ENCODE peak calls at places on chromosomes 3 and 15, in five cellular contexts. One of them, this sample, is unnamed.

GRCh38 chr3:49787182-49787464 is 781 bp upstream of the IP6K1 start:
- DNase-seq in GM13977: no peak
- DNase-seq in foreskin fibroblast: no peak
- DNase-seq in posterior cingulate gyrus: no peak
- DNase-seq in GM20000: peak
- DNase-seq in this sample: no peak

GRCh38 chr15:66023322-66023972 is 154.2 kb downstream of the RAB11A start:
- DNase-seq in posterior cingulate gyrus: peak
- DNase-seq in GM13977: no peak
- DNase-seq in foreskin fibroblast: no peak
- DNase-seq in GM20000: no peak
- DNase-seq in this sample: no peak

GRCh38 chr3:14602804-14603644 is 48.5 kb upstream of the CCDC174 start:
- DNase-seq in GM13977: no peak
- DNase-seq in GM20000: no peak
- DNase-seq in posterior cingulate gyrus: no peak
- DNase-seq in foreskin fibroblast: no peak
- DNase-seq in this sample: no peak

GRCh38 chr15:58014470-58014869 is 51.0 kb downstream of the ALDH1A2 start:
- DNase-seq in GM13977: no peak
- DNase-seq in GM20000: no peak
- DNase-seq in foreskin fibroblast: no peak
- DNase-seq in posterior cingulate gyrus: no peak
- DNase-seq in this sample: no peak

GRCh38 chr3:110583373-110583935 is 488.2 kb upstream of the NECTIN3 start:
- DNase-seq in GM20000: no peak
- DNase-seq in foreskin fibroblast: peak
- DNase-seq in posterior cingulate gyrus: no peak
- DNase-seq in GM13977: no peak
- DNase-seq in this sample: no peak

GRCh38 chr3:66379565-66379964 is 121.3 kb downstream of the LRIG1 start:
- DNase-seq in posterior cingulate gyrus: no peak
- DNase-seq in GM13977: no peak
- DNase-seq in GM20000: no peak
- DNase-seq in foreskin fibroblast: no peak
- DNase-seq in this sample: no peak

GRCh38 chr3:127670229-127670559 is 2.6 kb upstream of the ABTB1 start:
- DNase-seq in foreskin fibroblast: no peak
- DNase-seq in posterior cingulate gyrus: no peak
- DNase-seq in GM20000: no peak
- DNase-seq in GM13977: no peak
- DNase-seq in this sample: no peak

GRCh38 chr3:5784656-5785055 is 597.1 kb downstream of the EDEM1 start:
- DNase-seq in foreskin fibroblast: no peak
- DNase-seq in GM13977: no peak
- DNase-seq in GM20000: no peak
- DNase-seq in posterior cingulate gyrus: no peak
- DNase-seq in this sample: no peak

GRCh38 chr15:66459818-66460615 is 37.5 kb downstream of the SNAPC5 start:
- DNase-seq in foreskin fibroblast: no peak
- DNase-seq in GM20000: no peak
- DNase-seq in GM13977: no peak
- DNase-seq in posterior cingulate gyrus: no peak
- DNase-seq in this sample: no peak

GRCh38 chr3:78161736-78162135 is 1121.8 kb downstream of the ROBO2 start:
- DNase-seq in foreskin fibroblast: no peak
- DNase-seq in GM20000: no peak
- DNase-seq in GM13977: no peak
- DNase-seq in posterior cingulate gyrus: no peak
- DNase-seq in this sample: no peak

GRCh38 chr15:79311901-79312553 is 1.1 kb downstream of the TMED3 start:
- DNase-seq in foreskin fibroblast: peak
- DNase-seq in GM13977: peak
- DNase-seq in GM20000: peak
- DNase-seq in posterior cingulate gyrus: no peak
- DNase-seq in this sample: peak

GRCh38 chr3:102114264-102114979 is 265.1 kb downstream of the NFKBIZ start:
- DNase-seq in GM20000: no peak
- DNase-seq in posterior cingulate gyrus: no peak
- DNase-seq in foreskin fibroblast: no peak
- DNase-seq in GM13977: no peak
- DNase-seq in this sample: peak

GRCh38 chr3:14915636-14916222 is 31.7 kb upstream of the NR2C2 start:
- DNase-seq in foreskin fibroblast: no peak
- DNase-seq in GM13977: no peak
- DNase-seq in posterior cingulate gyrus: no peak
- DNase-seq in GM20000: no peak
- DNase-seq in this sample: no peak

GRCh38 chr3:171307988-171308387 is 152.2 kb downstream of the TNIK start:
- DNase-seq in foreskin fibroblast: no peak
- DNase-seq in GM13977: no peak
- DNase-seq in GM20000: no peak
- DNase-seq in posterior cingulate gyrus: no peak
- DNase-seq in this sample: no peak

GRCh38 chr3:72380193-72380592 is 468.1 kb downstream of the SHQ1 start:
- DNase-seq in GM13977: no peak
- DNase-seq in foreskin fibroblast: peak
- DNase-seq in GM20000: no peak
- DNase-seq in posterior cingulate gyrus: no peak
- DNase-seq in this sample: no peak

GRCh38 chr3:68059628-68060027 is 405.2 kb upstream of the SUCLG2 start:
- DNase-seq in posterior cingulate gyrus: no peak
- DNase-seq in GM13977: no peak
- DNase-seq in GM20000: no peak
- DNase-seq in foreskin fibroblast: no peak
- DNase-seq in this sample: no peak

GRCh38 chr3:126955004-126955790 is 27.7 kb upstream of the PLXNA1 start:
- DNase-seq in posterior cingulate gyrus: peak
- DNase-seq in GM13977: peak
- DNase-seq in foreskin fibroblast: no peak
- DNase-seq in GM20000: peak
- DNase-seq in this sample: no peak

GRCh38 chr3:185537369-185537970 is 14.9 kb downstream of the LIPH start:
- DNase-seq in foreskin fibroblast: peak
- DNase-seq in GM20000: peak
- DNase-seq in GM13977: peak
- DNase-seq in posterior cingulate gyrus: no peak
- DNase-seq in this sample: peak

GRCh38 chr3:171974986-171975837 is 64.2 kb upstream of the FNDC3B start:
- DNase-seq in posterior cingulate gyrus: no peak
- DNase-seq in foreskin fibroblast: no peak
- DNase-seq in GM13977: no peak
- DNase-seq in GM20000: no peak
- DNase-seq in this sample: peak

GRCh38 chr15:75455982-75456531 is 4.6 kb upstream of the SIN3A start:
- DNase-seq in GM20000: peak
- DNase-seq in posterior cingulate gyrus: no peak
- DNase-seq in foreskin fibroblast: peak
- DNase-seq in GM13977: peak
- DNase-seq in this sample: no peak

GRCh38 chr3:15892828-15893227 is 95.0 kb upstream of the ANKRD28 start:
- DNase-seq in foreskin fibroblast: peak
- DNase-seq in posterior cingulate gyrus: no peak
- DNase-seq in GM20000: no peak
- DNase-seq in GM13977: no peak
- DNase-seq in this sample: no peak

GRCh38 chr3:182803006-182803405 is 9.7 kb downstream of the ATP11B start:
- DNase-seq in GM13977: no peak
- DNase-seq in GM20000: no peak
- DNase-seq in foreskin fibroblast: no peak
- DNase-seq in posterior cingulate gyrus: no peak
- DNase-seq in this sample: no peak

GRCh38 chr3:45110185-45110833 is 35.9 kb downstream of the CDCP1 start:
- DNase-seq in GM20000: peak
- DNase-seq in foreskin fibroblast: no peak
- DNase-seq in posterior cingulate gyrus: no peak
- DNase-seq in GM13977: no peak
- DNase-seq in this sample: peak

GRCh38 chr3:142958707-142959106 is 4.8 kb downstream of the PAQR9 start:
- DNase-seq in foreskin fibroblast: no peak
- DNase-seq in GM20000: no peak
- DNase-seq in GM13977: no peak
- DNase-seq in posterior cingulate gyrus: no peak
- DNase-seq in this sample: no peak

GRCh38 chr15:75153565-75154248 is 48.0 kb upstream of the C15orf39 start:
- DNase-seq in GM20000: no peak
- DNase-seq in GM13977: no peak
- DNase-seq in posterior cingulate gyrus: no peak
- DNase-seq in foreskin fibroblast: no peak
- DNase-seq in this sample: peak

GRCh38 chr3:178568152-178568753 is 32.0 kb downstream of the KCNMB2 start:
- DNase-seq in GM20000: no peak
- DNase-seq in GM13977: no peak
- DNase-seq in posterior cingulate gyrus: no peak
- DNase-seq in foreskin fibroblast: no peak
- DNase-seq in this sample: no peak

GRCh38 chr3:123371859-123372767 is 76.8 kb downstream of the ADCY5 start:
- DNase-seq in posterior cingulate gyrus: no peak
- DNase-seq in GM20000: no peak
- DNase-seq in GM13977: no peak
- DNase-seq in foreskin fibroblast: no peak
- DNase-seq in this sample: no peak

GRCh38 chr3:142852009-142852408 is 36.9 kb downstream of the PCOLCE2 start:
- DNase-seq in posterior cingulate gyrus: no peak
- DNase-seq in GM13977: peak
- DNase-seq in foreskin fibroblast: no peak
- DNase-seq in GM20000: no peak
- DNase-seq in this sample: no peak

GRCh38 chr3:8869613-8870012 is 93.7 kb downstream of the RAD18 start:
- DNase-seq in foreskin fibroblast: peak
- DNase-seq in GM20000: no peak
- DNase-seq in GM13977: no peak
- DNase-seq in posterior cingulate gyrus: no peak
- DNase-seq in this sample: no peak

This sample was measured in KBM-7.